ENCODE peak calls at places on chromosome 3, in six cellular contexts. N is HepG2, R is aorta, J is K562, C is Panc1, O is heart left ventricle. Q is an unnamed sample. For H3K4me1 and H3K36me3, the result is how much of the 10 kb centered on the place peaks cover.

GRCh38 chr3:18827664-18828063 is 320.6 kb upstream of the KCNH8 start:
- DNase-seq in N (no peak), R (no peak), J (no peak), C (no peak), O (no peak), Q (no peak)

GRCh38 chr3:155785662-155786295 is 20.3 kb downstream of the C3orf33 start:
- DNase-seq in N (no peak), R (no peak), J (no peak), C (no peak), O (no peak), Q (no peak)

GRCh38 chr3:34544136-34544535 is 745.7 kb downstream of the PDCD6IP start:
- DNase-seq in N (no peak), R (no peak), J (no peak), C (no peak), O (no peak), Q (no peak)

GRCh38 chr3:46282696-46283095 is 40.4 kb downstream of the CCR3 start:
- DNase-seq in N (no peak), R (no peak), J (no peak), C (no peak), O (no peak), Q (no peak)

GRCh38 chr3:104291437-104291851 is 1075.3 kb upstream of the ALCAM start:
- DNase-seq in N (no peak), R (no peak), J (no peak), C (no peak), O (no peak), Q (no peak)

GRCh38 chr3:156704370-156705036 is 30.1 kb downstream of the TIPARP start:
- DNase-seq in N (peak), R (no peak), J (no peak), C (no peak), O (no peak), Q (no peak)

GRCh38 chr3:171192176-171192854 is 165.8 kb upstream of the SLC2A2 start:
- DNase-seq in N (no peak), R (no peak), J (peak), C (no peak), O (no peak), Q (no peak)

GRCh38 chr3:14487086-14487485 is 53.1 kb downstream of the GRIP2 start:
- DNase-seq in N (no peak), R (peak), J (no peak), C (no peak), O (no peak), Q (no peak)

GRCh38 chr3:72679540-72680198 is 168.6 kb downstream of the SHQ1 start:
- DNase-seq in N (no peak), R (peak), J (no peak), C (no peak), O (no peak), Q (no peak)

GRCh38 chr3:141127344-141128125 is 76.4 kb downstream of the SPSB4 start:
- DNase-seq in N (no peak), R (no peak), J (no peak), C (no peak), O (no peak), Q (no peak)

GRCh38 chr3:94612631-94613030 is 549.8 kb downstream of the NSUN3 start:
- DNase-seq in N (no peak), R (no peak), J (no peak), C (no peak), O (no peak), Q (no peak)

GRCh38 chr3:126959921-126960603 is 22.9 kb upstream of the PLXNA1 start:
- DNase-seq in N (peak), R (peak), J (no peak), C (no peak), O (no peak), Q (no peak)

GRCh38 chr3:127525373-127525772 is 65.2 kb downstream of the TPRA1 start:
- DNase-seq in N (peak), R (no peak), J (peak), C (peak), O (no peak), Q (no peak)

GRCh38 chr3:23567917-23568316 is 237.8 kb upstream of the UBE2E1 start:
- DNase-seq in N (no peak), R (peak), J (no peak), C (no peak), O (no peak), Q (no peak)

GRCh38 chr3:89107461-89108035 is at the start of gene EPHA3:
- DNase-seq in N (peak), R (peak), J (peak), C (no peak), O (peak), Q (peak)

GRCh38 chr3:196639517-196640500 is at the start of gene NRROS:
- DNase-seq in N (no peak), R (peak), J (peak), C (no peak), O (peak), Q (peak)

GRCh38 chr3:117632191-117632590 is 922.6 kb downstream of the TUSC7 start:
- DNase-seq in N (no peak), R (no peak), J (no peak), C (no peak), O (no peak), Q (no peak)

GRCh38 chr3:190338717-190339116 is 16.5 kb upstream of the CLDN1 start:
- DNase-seq in N (no peak), R (no peak), J (no peak), C (no peak), O (no peak), Q (no peak)

GRCh38 chr3:186121968-186122367 is 13.1 kb upstream of the ETV5 start:
- DNase-seq in N (no peak), R (no peak), J (no peak), C (no peak), O (no peak), Q (no peak)

DNA sequence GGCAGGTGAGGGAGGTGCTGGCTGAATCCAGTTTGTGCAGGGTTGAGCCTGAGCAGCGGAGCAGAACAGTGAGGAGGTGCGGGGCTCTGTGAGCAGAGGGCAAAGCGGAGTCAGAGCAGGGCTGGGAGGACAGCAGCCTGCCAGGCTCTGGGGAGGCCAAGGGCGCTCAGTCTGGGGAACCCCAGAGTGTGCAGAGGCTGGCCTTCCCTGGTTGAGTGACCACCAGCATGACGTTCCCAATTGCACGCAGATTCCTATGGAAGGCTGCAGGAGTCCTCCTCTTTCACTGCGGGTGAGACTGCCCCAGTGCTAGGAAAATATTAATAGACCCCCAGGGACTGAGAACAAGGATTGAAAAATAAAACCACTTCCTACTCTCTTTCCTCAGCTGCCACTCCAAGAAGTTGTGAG is 13.2 kb downstream of the MRAS start:
- DNase-seq in N (no peak), R (no peak), J (no peak), C (no peak), O (no peak), Q (no peak)
- H3K4me1 ChIP-seq in N (under half), R (under half), J (under half), C (under half), O (half or more), Q (under half)

GRCh38 chr3:172293093-172293492 is 155.2 kb downstream of the GHSR start:
- DNase-seq in N (no peak), R (no peak), J (no peak), C (no peak), O (no peak), Q (no peak)
- H3K36me3 ChIP-seq in N (half or more), R (under half), J (half or more), C (under half), O (under half), Q (under half)

GRCh38 chr3:10666621-10667020 is 149.4 kb upstream of the SLC6A11 start:
- DNase-seq in N (no peak), R (no peak), J (no peak), C (no peak), O (no peak), Q (no peak)

GRCh38 chr3:10669490-10670048 is 146.5 kb upstream of the SLC6A11 start:
- DNase-seq in N (no peak), R (no peak), J (no peak), C (no peak), O (no peak), Q (no peak)

GRCh38 chr3:10667269-10667668 is 148.8 kb upstream of the SLC6A11 start:
- DNase-seq in N (no peak), R (no peak), J (no peak), C (no peak), O (no peak), Q (no peak)

GRCh38 chr3:10665611-10666010 is 150.4 kb upstream of the SLC6A11 start:
- DNase-seq in N (no peak), R (no peak), J (no peak), C (no peak), O (no peak), Q (no peak)

DNA sequence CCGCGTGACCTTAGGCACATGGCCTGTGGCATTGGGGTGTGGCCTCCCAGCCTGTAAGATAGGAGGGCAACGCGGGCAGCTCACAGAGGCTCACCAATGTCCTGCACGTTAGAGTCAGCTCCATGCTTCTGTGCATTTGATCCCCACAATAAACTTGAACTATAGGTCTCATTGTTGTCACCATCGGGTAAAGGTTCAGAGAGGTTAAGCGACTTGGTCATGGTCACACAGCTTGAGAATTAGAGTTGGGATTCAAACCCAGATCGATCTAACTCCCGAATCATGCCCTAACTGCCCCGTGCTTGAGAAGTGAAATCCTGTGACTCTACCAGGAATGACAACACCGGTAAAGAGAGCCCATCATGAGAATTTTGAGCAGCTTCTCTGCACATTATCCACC is 148.0 kb upstream of the SLC6A11 start:
- DNase-seq in N (no peak), R (no peak), J (no peak), C (no peak), O (no peak), Q (no peak)
- H3K4me3 ChIP-seq in N (no peak), R (no peak), J (no peak), C (no peak), O (no peak), Q (no peak)

GRCh38 chr3:152400912-152401311 is 132.2 kb downstream of the MBNL1 start:
- DNase-seq in N (no peak), R (no peak), J (no peak), C (no peak), O (no peak), Q (no peak)

GRCh38 chr3:152402698-152403456 is 134.1 kb downstream of the MBNL1 start:
- DNase-seq in N (no peak), R (no peak), J (no peak), C (no peak), O (no peak), Q (no peak)

GRCh38 chr3:152405915-152406802 is 137.4 kb downstream of the MBNL1 start:
- DNase-seq in N (no peak), R (no peak), J (no peak), C (no peak), O (no peak), Q (no peak)

GRCh38 chr3:152403632-152404066 is 134.9 kb downstream of the MBNL1 start:
- DNase-seq in N (no peak), R (peak), J (peak), C (no peak), O (peak), Q (no peak)

GRCh38 chr3:152404976-152405375 is 136.2 kb downstream of the MBNL1 start:
- DNase-seq in N (no peak), R (no peak), J (no peak), C (no peak), O (no peak), Q (no peak)
- H3K4me1 ChIP-seq in N (under half), R (under half), J (under half), C (under half), O (half or more), Q (half or more)

GRCh38 chr3:150379469-150379868 is 28.6 kb upstream of the TSC22D2 start:
- DNase-seq in N (no peak), R (no peak), J (no peak), C (no peak), O (no peak), Q (no peak)
- H3K36me3 ChIP-seq in N (under half), R (under half), J (under half), C (under half), O (under half), Q (under half)

DNA sequence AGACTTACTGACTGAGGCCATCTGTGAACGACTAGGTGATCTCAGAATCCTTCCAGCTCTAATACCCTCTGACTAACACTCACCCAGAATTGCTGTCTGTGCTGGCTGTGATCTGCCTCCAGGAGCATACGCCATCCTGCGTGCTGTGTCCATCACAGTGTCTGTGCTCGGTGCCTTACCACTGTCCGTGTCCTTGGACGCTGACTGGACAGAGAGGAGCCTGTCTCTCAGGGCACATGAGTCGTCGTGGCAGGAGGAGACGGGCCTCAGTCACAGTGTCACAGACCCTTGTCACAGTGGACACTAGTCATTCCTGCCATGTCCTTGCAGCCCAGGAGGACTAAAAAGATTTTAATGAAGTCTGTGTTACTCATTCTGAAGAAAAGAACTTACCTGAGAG is 83.1 kb downstream of the LMLN start:
- DNase-seq in N (no peak), R (no peak), J (no peak), C (no peak), O (no peak), Q (no peak)
- H3K4me3 ChIP-seq in N (no peak), R (no peak), J (no peak), C (no peak), O (no peak), Q (no peak)

DNA sequence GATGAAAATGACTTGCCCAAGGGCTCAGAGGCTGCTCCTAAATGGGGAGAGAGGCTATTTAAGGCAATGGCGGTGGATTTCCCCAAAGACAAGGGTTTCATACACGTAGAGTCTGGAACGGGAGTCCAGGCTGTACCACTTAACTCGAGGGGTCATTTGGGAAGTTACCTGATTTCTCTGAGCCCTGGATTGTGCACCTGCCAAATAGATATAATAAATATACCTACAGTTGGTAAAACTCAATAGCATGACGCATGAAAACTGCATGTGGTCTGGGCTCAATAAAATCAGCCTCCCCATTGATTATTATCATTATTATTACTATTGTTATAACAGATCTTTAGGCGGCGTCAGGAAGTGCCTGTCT is 1.3 kb upstream of the ITPR1 start:
- DNase-seq in N (no peak), R (no peak), J (no peak), C (no peak), O (no peak), Q (no peak)
- H3K4me1 ChIP-seq in N (under half), R (under half), J (under half), C (under half), O (under half), Q (under half)

GRCh38 chr3:193940526-193940925 is 195.4 kb upstream of the HES1 start:
- DNase-seq in N (no peak), R (no peak), J (no peak), C (no peak), O (no peak), Q (no peak)
- H3K36me3 ChIP-seq in N (under half), R (under half), J (under half), C (under half), O (under half), Q (under half)

GRCh38 chr3:82088749-82089148 is 327.3 kb upstream of the GBE1 start:
- DNase-seq in N (no peak), R (no peak), J (no peak), C (no peak), O (no peak), Q (no peak)

GRCh38 chr3:82082796-82083195 is 321.4 kb upstream of the GBE1 start:
- DNase-seq in N (no peak), R (no peak), J (no peak), C (no peak), O (no peak), Q (no peak)

GRCh38 chr3:82087958-82088357 is 326.5 kb upstream of the GBE1 start:
- DNase-seq in N (peak), R (no peak), J (no peak), C (peak), O (no peak), Q (no peak)

GRCh38 chr3:82085811-82086475 is 324.5 kb upstream of the GBE1 start:
- DNase-seq in N (no peak), R (no peak), J (no peak), C (no peak), O (no peak), Q (no peak)

DNA sequence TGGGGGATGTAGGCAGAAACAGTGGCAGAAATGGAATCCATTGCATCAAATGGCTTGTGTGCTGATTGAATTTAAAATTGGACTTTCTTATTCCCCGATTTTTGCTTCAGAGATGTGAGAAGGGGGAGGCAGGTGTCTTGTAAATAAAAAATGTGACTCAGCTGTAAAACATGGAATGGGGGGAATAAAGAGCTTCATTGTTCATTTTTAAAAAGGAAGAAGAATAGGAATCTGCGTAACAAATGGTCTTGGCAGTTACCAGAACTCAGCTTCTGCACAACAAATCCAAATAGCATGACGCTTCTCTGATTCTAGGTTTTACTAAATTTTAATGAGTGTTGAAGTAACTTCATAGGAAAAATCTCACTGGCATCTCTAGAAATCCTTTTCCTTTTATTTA is 323.9 kb upstream of the GBE1 start:
- DNase-seq in N (no peak), R (no peak), J (no peak), C (no peak), O (no peak), Q (no peak)
- H3K4me3 ChIP-seq in N (no peak), R (no peak), J (no peak), C (no peak), O (no peak), Q (no peak)

GRCh38 chr3:191342391-191342790 is 12.1 kb upstream of the UTS2B start:
- DNase-seq in N (no peak), R (no peak), J (peak), C (no peak), O (no peak), Q (no peak)

GRCh38 chr3:191348098-191348497 is 17.8 kb upstream of the UTS2B start:
- DNase-seq in N (no peak), R (no peak), J (no peak), C (no peak), O (no peak), Q (no peak)

GRCh38 chr3:191340976-191341375 is 10.7 kb upstream of the UTS2B start:
- DNase-seq in N (no peak), R (no peak), J (no peak), C (no peak), O (no peak), Q (no peak)

GRCh38 chr3:191343115-191343514 is 12.8 kb upstream of the UTS2B start:
- DNase-seq in N (no peak), R (no peak), J (peak), C (no peak), O (no peak), Q (no peak)

DNA sequence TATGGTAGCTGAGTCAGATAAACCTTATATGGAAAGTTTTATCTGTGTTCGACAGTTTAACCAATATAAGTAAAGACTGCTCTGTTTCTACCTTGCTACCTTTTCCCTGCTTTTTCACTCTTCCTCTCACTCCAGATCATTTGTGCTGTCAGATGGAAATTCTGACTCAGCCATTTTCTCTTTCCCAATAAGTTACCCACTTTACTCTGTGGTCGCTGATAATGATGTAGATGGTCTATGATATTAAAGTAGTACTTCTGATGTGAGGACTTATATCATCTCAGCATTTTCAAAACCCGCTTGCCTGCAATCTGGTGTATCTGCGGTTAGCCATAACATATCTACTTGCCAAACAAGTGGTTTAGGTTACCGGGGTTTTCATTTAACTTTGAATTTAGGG is 15.0 kb upstream of the UTS2B start:
- DNase-seq in N (no peak), R (no peak), J (peak), C (no peak), O (no peak), Q (no peak)
- H3K4me1 ChIP-seq in N (half or more), R (under half), J (under half), C (half or more), O (half or more), Q (under half)